ENCODE peak calls at places on chromosomes 2 and 18, in ten cellular contexts. U is lung, F is tibial artery, T is mucosa of descending colon, B is pancreas, E is ovary, N is kidney, C is A549, X is uterus, L is osteoblast. W is an unnamed sample.
A peak's percentile ranks its signal among the peaks of the same experiment; 100 is the strongest.

GRCh38 chr2:171878481-171878993 is 15.5 kb downstream of the SLC25A12 start:
- DNase-seq in E (peak; percentile 44), B (no peak), L (peak; percentile 68), C (no peak), T (no peak), U (no peak), X (no peak), N (no peak), F (peak; percentile 57), W (peak; percentile 69)

GRCh38 chr18:10312316-10313015 is 142.0 kb upstream of the APCDD1 start:
- DNase-seq in B (no peak), T (no peak), C (no peak), U (no peak), N (no peak), F (no peak), E (no peak), L (no peak), X (no peak), W (no peak)

GRCh38 chr2:2870106-2870505 is 507.5 kb downstream of the EIPR1 start:
- DNase-seq in N (no peak), L (no peak), F (no peak), X (no peak), T (no peak), E (no peak), B (no peak), C (no peak), U (no peak), W (no peak)

GRCh38 chr2:165371356-165371755 is 98.1 kb upstream of the CSRNP3 start:
- DNase-seq in T (no peak), U (no peak), N (no peak), L (no peak), F (no peak), C (no peak), X (no peak), E (no peak), B (no peak), W (no peak)

GRCh38 chr2:23524261-23524706 is 139.3 kb downstream of the KLHL29 start:
- DNase-seq in F (peak; percentile 67), X (peak; percentile 52), C (no peak), E (no peak), L (peak; percentile 97), U (no peak), B (no peak), N (peak; percentile 88), T (no peak), W (peak; percentile 60)

GRCh38 chr2:157747695-157748370 is 119.2 kb upstream of the ACVR1C start:
- DNase-seq in C (no peak), X (no peak), E (no peak), L (peak; percentile 47), F (peak; percentile 48), B (no peak), U (no peak), N (no peak), T (peak; percentile 36), W (no peak)

GRCh38 chr2:224311226-224311625 is 90.7 kb downstream of the FAM124B start:
- DNase-seq in N (no peak), L (no peak), X (no peak), U (no peak), E (no peak), B (no peak), T (no peak), F (no peak), C (no peak), W (no peak)

GRCh38 chr2:85698880-85699254 is 4.7 kb downstream of the GNLY start:
- DNase-seq in L (no peak), C (no peak), U (no peak), X (no peak), E (no peak), F (no peak), N (no peak), T (no peak), B (no peak), W (no peak)

GRCh38 chr18:28041366-28041765 is 135.6 kb downstream of the CDH2 start:
- DNase-seq in T (no peak), E (no peak), L (peak; percentile 11), F (no peak), B (no peak), N (no peak), X (no peak), U (no peak), C (no peak), W (no peak)

GRCh38 chr2:28955492-28955891 is 25.6 kb upstream of the TOGARAM2 start:
- DNase-seq in N (no peak), T (no peak), U (no peak), B (no peak), F (no peak), L (no peak), E (no peak), X (no peak), C (no peak), W (no peak)

GRCh38 chr2:237886702-237887481 is 27.5 kb downstream of the RAMP1 start:
- DNase-seq in F (peak; percentile 53), C (no peak), U (no peak), X (peak; percentile 99), B (no peak), L (peak; percentile 53), N (peak; percentile 59), E (peak; percentile 88), T (peak; percentile 57), W (no peak)

GRCh38 chr2:102520009-102520408 is 47.0 kb downstream of the SLC9A4 start:
- DNase-seq in U (peak; percentile 31), N (no peak), E (no peak), B (no peak), T (no peak), X (no peak), L (no peak), F (no peak), C (peak; percentile 14), W (peak; percentile 15)

GRCh38 chr2:240622631-240623235 is 2.5 kb upstream of the GPR35 start:
- DNase-seq in T (peak; percentile 64), B (peak; percentile 16), L (peak; percentile 54), N (peak; percentile 82), F (peak; percentile 22), C (no peak), E (peak; percentile 30), X (no peak), U (no peak), W (no peak)

GRCh38 chr18:57843403-57843802 is 40.3 kb upstream of the ATP8B1 start:
- DNase-seq in E (no peak), X (no peak), N (no peak), U (no peak), F (no peak), T (no peak), L (no peak), B (no peak), C (no peak), W (no peak)

GRCh38 chr2:119414894-119415293 is 16.8 kb upstream of the TMEM37 start:
- DNase-seq in F (no peak), U (no peak), X (no peak), T (no peak), C (no peak), N (no peak), E (no peak), L (no peak), B (no peak), W (no peak)
- H3K4me1 ChIP-seq in F (no peaks in the 10 kb centered on the region), U (no peaks in the 10 kb centered on the region), X (no peaks in the 10 kb centered on the region), T (no peaks in the 10 kb centered on the region), C (peaks cover 12% of the 10 kb centered on the region), N (peaks cover 3% of the 10 kb centered on the region), E (no peaks in the 10 kb centered on the region), L (peaks cover 15% of the 10 kb centered on the region), B (peaks cover 6% of the 10 kb centered on the region), W (no peaks in the 10 kb centered on the region)

GRCh38 chr2:44635725-44636124 is 274.0 kb downstream of the CAMKMT start:
- DNase-seq in X (no peak), L (no peak), U (no peak), B (no peak), F (no peak), E (no peak), C (no peak), T (no peak), N (no peak), W (no peak)

GRCh38 chr2:44638649-44639048 is 276.9 kb downstream of the CAMKMT start:
- DNase-seq in X (no peak), B (no peak), F (no peak), U (no peak), T (no peak), C (no peak), E (no peak), L (no peak), N (no peak), W (no peak)

GRCh38 chr2:44642123-44642857 is 280.5 kb downstream of the CAMKMT start:
- DNase-seq in F (no peak), T (no peak), N (no peak), U (no peak), C (no peak), B (no peak), X (no peak), L (no peak), E (no peak), W (no peak)

GRCh38 chr2:44639399-44639798 is 277.7 kb downstream of the CAMKMT start:
- DNase-seq in B (no peak), T (no peak), U (no peak), F (no peak), E (no peak), X (no peak), C (no peak), L (no peak), N (no peak), W (no peak)
- H3K4me3 ChIP-seq in B (no peak overlapping the region), T (no peak overlapping the region), U (no peak overlapping the region), F (no peak overlapping the region), E (no peak overlapping the region), X (no peak overlapping the region), C (no peak overlapping the region), L (no peak overlapping the region), N (no peak overlapping the region), W (no peak overlapping the region)

DNA sequence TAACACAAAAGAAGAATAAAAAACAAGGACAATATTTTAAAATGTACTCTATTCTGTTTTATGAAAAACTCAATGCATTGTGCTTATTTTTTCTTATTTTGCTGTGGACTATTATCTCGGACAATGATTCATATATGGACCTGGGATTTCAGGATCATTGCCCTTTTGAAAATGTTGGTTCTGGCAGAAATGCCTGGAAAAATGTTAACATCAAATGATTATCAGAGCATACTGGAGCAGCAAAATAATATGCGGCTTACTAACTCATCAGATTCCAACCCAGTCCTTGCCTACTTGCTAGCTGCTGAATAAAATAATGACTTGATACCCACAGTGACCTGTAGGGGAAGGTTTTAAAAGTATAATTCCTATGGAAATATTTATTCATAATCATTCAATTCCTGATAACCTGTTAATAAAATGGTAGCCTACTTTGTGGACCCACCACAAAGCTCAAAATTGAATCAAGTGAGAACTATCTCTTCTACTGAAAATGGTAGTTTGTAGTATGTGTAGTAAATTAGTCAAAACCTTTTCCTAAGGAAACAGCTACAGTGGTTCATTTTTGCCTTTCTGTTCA is 117.4 kb downstream of the NEB start:
- DNase-seq in F (no peak), N (no peak), L (no peak), B (no peak), X (no peak), U (no peak), T (no peak), C (no peak), E (no peak), W (no peak)
- TF ChIP-seq CTCF in F (no peak), N (no peak), L (no peak), B (no peak), X (no peak), U (no peak), T (no peak), C (no peak), E (no peak), W (no peak)

DNA sequence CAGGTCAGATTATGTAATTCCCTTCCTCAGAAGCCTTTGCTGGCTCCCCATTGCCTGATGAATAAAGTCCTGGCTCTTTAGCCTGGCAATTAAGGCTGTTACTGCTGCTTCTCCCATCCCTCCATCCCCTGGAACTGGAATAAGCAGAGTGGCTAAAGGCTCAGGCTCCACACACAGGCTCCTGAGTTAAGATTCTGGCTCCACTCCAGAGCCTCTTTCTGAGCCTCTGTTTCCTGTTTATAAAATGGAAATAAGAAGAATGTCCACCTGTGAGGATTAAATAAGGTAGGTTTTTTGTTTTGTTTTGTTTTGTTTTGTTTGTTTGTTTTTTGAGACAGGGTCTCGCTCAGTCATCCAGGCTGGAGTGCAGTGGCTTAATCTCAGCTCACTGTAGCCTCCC is 50.0 kb downstream of the ZFP36L2 start:
- DNase-seq in U (no peak), T (no peak), C (no peak), B (no peak), F (no peak), L (no peak), X (no peak), N (no peak), E (no peak), W (no peak)
- H3K4me1 ChIP-seq in U (peaks cover 15% of the 10 kb centered on the region), T (peaks cover 20% of the 10 kb centered on the region), C (peaks cover 86% of the 10 kb centered on the region), B (peaks cover 19% of the 10 kb centered on the region), F (peaks cover 4% of the 10 kb centered on the region), L (peaks cover 13% of the 10 kb centered on the region), X (peaks cover 15% of the 10 kb centered on the region), N (peaks cover 10% of the 10 kb centered on the region), E (peaks cover 8% of the 10 kb centered on the region), W (peaks cover 8% of the 10 kb centered on the region)

W was measured in prostate gland.